ENCODE peak calls at places on chromosomes 3 and 15, in nine cellular contexts. F is heart left ventricle, G is body of pancreas, L is uterus, C is K562, B is stomach, Z is lower leg skin, S is IMR-90, M is H1. V is an unnamed sample.

GRCh38 chr15:89150762-89151305 is 62.6 kb downstream of the ABHD2 start:
- DNase-seq in F (no peak), C (no peak), G (peak), Z (no peak), S (no peak), L (no peak), B (peak), M (no peak), V (peak)

GRCh38 chr3:46070458-46071136 is 43.3 kb upstream of the XCR1 start:
- DNase-seq in M (no peak), B (no peak), S (no peak), C (no peak), G (no peak), F (no peak), L (no peak), Z (no peak), V (peak)

GRCh38 chr15:78322243-78322642 is 17.9 kb upstream of the CRABP1 start:
- DNase-seq in B (no peak), S (peak), Z (no peak), F (no peak), C (no peak), M (no peak), L (no peak), G (no peak), V (no peak)

GRCh38 chr15:73601449-73602425 is 31.5 kb downstream of the NPTN start:
- DNase-seq in S (peak), M (no peak), F (no peak), C (no peak), L (peak), Z (no peak), G (peak), B (no peak), V (peak)

GRCh38 chr3:146546366-146546965 is 2.1 kb upstream of the PLSCR1 start:
- DNase-seq in G (no peak), L (no peak), Z (no peak), C (no peak), S (no peak), M (no peak), F (no peak), B (no peak), V (no peak)

GRCh38 chr15:51350723-51351122 is 9.3 kb downstream of the GLDN start:
- DNase-seq in G (no peak), B (no peak), L (no peak), M (no peak), C (no peak), F (no peak), S (no peak), Z (no peak), V (no peak)

GRCh38 chr3:117068301-117068700 is 358.7 kb downstream of the TUSC7 start:
- DNase-seq in G (no peak), F (no peak), M (no peak), L (no peak), B (no peak), S (no peak), C (no peak), Z (no peak), V (no peak)

GRCh38 chr3:23968467-23969184 is 23.5 kb downstream of the NR1D2 start:
- DNase-seq in Z (no peak), L (no peak), B (no peak), G (peak), S (peak), C (no peak), M (no peak), F (no peak), V (no peak)

GRCh38 chr3:151911462-151911861 is 38.0 kb downstream of the SUCNR1 start:
- DNase-seq in G (no peak), C (no peak), B (no peak), Z (no peak), F (no peak), M (no peak), L (no peak), S (no peak), V (no peak)

GRCh38 chr15:65354835-65355172 is 23.0 kb downstream of the IGDCC3 start:
- DNase-seq in C (no peak), L (no peak), M (no peak), G (no peak), S (no peak), F (no peak), Z (no peak), B (no peak), V (no peak)

GRCh38 chr15:81060470-81060869 is 59.7 kb downstream of the TLNRD1 start:
- DNase-seq in G (no peak), L (no peak), C (no peak), M (no peak), Z (no peak), B (no peak), F (no peak), S (no peak), V (no peak)

DNA sequence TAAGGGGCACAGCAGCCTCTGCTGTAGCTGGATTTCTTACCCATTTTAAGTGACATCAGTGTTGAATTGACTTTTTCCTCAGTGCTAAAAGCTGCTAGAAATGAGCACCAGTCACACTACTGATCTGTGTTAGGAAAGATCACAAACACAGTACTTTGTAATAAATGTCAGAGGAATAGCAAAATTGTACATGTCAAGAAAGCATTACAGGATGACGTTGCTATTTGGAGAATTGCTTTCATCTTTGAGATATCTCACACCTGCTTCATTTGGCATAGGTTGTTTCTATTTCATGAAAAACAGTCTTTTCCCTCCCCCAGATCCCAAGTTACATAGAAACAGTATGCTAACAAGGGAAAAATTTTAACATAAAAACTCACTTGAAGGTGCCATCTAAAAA is 77.8 kb downstream of the SLC25A26 start:
- DNase-seq in M (no peak), C (no peak), L (no peak), B (no peak), S (no peak), F (no peak), Z (no peak), G (no peak), V (no peak)
- H3K4me3 ChIP-seq in M (no peak), C (no peak), L (no peak), B (no peak), S (no peak), F (no peak), Z (no peak), G (no peak), V (no peak)

DNA sequence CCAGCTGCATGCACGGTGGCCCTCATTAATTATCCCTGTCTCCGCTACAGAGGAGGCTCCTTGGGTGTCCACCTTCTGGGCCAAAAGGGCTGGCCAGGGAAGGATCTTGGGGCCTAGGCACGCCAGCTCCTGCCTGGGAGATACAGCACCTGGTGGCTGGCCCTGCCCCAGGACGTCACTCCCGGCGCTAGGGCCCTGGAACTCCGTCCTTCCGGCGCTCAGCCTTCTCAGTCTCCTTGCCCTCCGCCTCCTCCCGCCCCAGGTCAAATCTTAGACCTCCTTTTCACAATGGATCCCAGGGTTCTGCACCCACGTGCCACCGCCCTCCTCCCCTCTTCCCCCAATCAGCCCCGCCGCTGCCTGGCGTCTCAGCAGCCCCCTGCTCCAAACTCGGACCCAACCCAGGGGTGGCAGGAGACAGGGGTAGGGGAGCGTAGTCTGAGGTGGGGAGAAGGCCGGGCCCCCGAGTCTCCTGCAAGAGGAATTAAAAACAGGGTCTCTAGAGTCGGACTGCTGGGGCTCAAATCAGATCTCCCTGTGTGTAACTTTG is 937 bp downstream of the TKT start:
- DNase-seq in C (peak), G (peak), B (peak), S (peak), Z (peak), F (peak), M (no peak), L (peak), V (peak)
- TF ChIP-seq POLR2A in C (peak), G (peak), B (no peak), S (no peak), Z (no peak), F (no peak), M (no peak), L (no peak), V (peak)

GRCh38 chr3:121592856-121593702 is at the start of gene FBXO40:
- DNase-seq in M (peak), F (no peak), G (peak), Z (no peak), B (no peak), S (no peak), C (no peak), L (no peak), V (no peak)
- H3K4me3 ChIP-seq in M (peak), F (peak), G (no peak), Z (no peak), B (no peak), S (no peak), C (no peak), L (no peak), V (no peak)

GRCh38 chr15:74801311-74801997 is 11.2 kb upstream of the LMAN1L start:
- DNase-seq in G (no peak), C (no peak), B (no peak), Z (no peak), S (no peak), L (no peak), M (no peak), F (no peak), V (no peak)
- TF ChIP-seq POLR2A in G (no peak), C (no peak), B (no peak), Z (no peak), S (no peak), L (no peak), M (no peak), F (no peak), V (no peak)

DNA sequence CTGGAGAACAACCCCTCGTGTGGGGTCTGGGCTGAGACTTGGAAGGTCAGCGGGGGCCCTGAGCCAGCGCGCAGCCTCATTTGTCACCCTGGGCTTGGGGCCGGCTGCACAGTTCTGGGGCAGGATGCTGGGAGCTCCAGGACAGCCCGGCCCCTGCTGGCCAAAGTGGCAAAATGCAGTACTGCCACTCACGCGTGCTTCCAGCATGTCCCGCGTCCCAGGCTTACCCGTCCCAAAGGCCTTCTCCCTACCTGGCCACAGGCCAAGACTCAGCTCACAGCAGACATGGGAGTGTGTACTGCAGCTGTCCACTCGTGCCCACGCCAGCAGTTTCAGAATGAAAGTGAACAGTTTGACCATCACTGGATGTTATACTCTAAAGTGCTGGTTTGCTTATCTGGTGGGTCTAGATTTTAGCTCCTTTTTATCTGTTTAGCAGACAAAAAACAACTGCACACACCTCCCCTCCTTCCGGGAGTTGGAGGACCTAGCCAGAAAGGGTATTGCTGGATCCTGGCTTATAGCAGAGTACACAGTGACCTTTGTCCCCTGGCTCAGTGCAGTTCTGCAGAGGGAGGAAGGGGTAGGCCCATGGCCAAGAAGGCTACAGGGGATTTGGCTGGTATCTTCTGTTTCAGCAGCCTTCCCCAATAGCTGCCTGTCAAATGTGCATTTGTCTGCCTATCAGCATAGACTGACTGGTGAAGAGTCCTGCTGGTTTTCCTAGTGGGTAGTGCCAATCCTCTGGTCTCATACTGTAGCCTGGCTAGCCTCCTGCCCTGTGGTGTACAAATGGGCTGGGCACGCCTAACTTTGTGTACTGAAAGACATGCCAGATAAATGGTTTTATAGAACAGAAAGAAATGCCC is 23.2 kb upstream of the IP6K2 start:
- DNase-seq in L (peak), G (peak), Z (peak), M (peak), F (peak), S (peak), C (peak), B (peak), V (peak)
- H3K4me3 ChIP-seq in L (no peak), G (no peak), Z (no peak), M (no peak), F (peak), S (no peak), C (no peak), B (peak), V (no peak)

DNA sequence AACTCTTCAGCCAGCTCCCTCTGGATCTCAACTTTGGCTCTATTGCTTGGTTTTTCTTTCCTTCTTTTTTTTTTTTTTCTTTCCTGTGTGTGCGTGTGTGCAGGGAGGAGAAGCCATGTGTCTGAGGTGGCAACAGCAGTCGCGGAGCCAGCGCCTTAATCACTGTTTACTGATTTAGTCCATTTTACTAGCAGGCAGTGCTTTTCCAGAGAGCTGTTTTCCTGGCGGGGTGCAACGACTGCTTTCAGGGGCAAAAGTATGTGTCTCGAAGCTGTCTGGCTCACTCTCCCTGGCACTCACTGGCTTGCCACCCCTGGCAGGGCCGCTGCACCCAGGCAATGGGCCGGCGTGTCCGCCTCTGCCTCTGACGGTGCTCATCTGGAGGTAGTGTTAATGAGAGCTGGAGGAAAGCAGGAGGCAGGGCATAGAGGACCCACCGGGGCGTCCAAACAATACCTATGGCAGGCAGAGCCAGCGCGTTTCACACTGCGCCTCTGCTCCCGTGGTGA is 835.4 kb upstream of the NR2F2 start:
- DNase-seq in Z (no peak), S (no peak), L (no peak), C (no peak), M (no peak), F (no peak), B (peak), G (no peak), V (no peak)
- TF ChIP-seq POLR2A in Z (no peak), S (no peak), L (no peak), C (no peak), M (no peak), F (no peak), B (no peak), G (no peak), V (no peak)

V was measured in NB4.